ENCODE peak calls at places on chromosomes 1 and 21, in five cellular contexts. O is stimulated activated CD8-positive, alpha-beta memory T cell treated with anti-CD3 and anti-CD28 coated beads, Interleukin-7, amount 100 ng/mL, for 1 hour; P is HFF-Myc; A is NCI-H2081; L is uterus. Y is an unnamed sample.

GRCh38 chr1:36771678-36772284 is 262.5 kb downstream of the GRIK3 start:
- DNase-seq in O (no peak), A (peak; percentile 76), P (no peak), L (no peak), Y (no peak)

GRCh38 chr1:201275266-201275666 is 8.0 kb upstream of the PKP1 start:
- DNase-seq in P (no peak), L (no peak), O (no peak), A (peak; percentile 18), Y (no peak)

GRCh38 chr1:59751801-59752200 is 62.9 kb upstream of the HOOK1 start:
- DNase-seq in L (no peak), A (no peak), P (no peak), O (no peak), Y (no peak)

GRCh38 chr21:35508389-35508888 is 459.3 kb upstream of the RUNX1 start:
- DNase-seq in L (peak; percentile 18), P (peak; percentile 44), A (no peak), O (no peak), Y (no peak)

GRCh38 chr1:200929530-200930278 is 35.0 kb downstream of the INAVA start:
- DNase-seq in P (no peak), L (no peak), O (no peak), A (no peak), Y (no peak)

GRCh38 chr1:84689514-84690396 is 506 bp downstream of the SSX2IP start:
- DNase-seq in L (peak; percentile 58), O (peak; percentile 3), A (no peak), P (no peak), Y (no peak)

GRCh38 chr1:13540871-13541270 is 27.1 kb upstream of the LRRC38 start:
- DNase-seq in O (no peak), P (no peak), A (no peak), L (no peak), Y (no peak)

GRCh38 chr1:157040802-157041201 is 4.7 kb downstream of the ARHGEF11 start:
- DNase-seq in A (no peak), O (no peak), L (no peak), P (no peak), Y (no peak)

GRCh38 chr1:221488531-221488930 is 253.4 kb downstream of the DUSP10 start:
- DNase-seq in L (no peak), O (no peak), P (no peak), A (no peak), Y (no peak)

GRCh38 chr1:174920093-174920492 is 79.7 kb upstream of the CACYBP start:
- DNase-seq in A (no peak), L (no peak), P (no peak), O (no peak), Y (no peak)

GRCh38 chr1:197184190-197184589 is 37.7 kb upstream of the ASPM start:
- DNase-seq in P (no peak), O (no peak), A (no peak), L (no peak), Y (no peak)

GRCh38 chr21:43654806-43655489 is 4.3 kb downstream of the HSF2BP start:
- DNase-seq in A (no peak), L (no peak), P (peak; percentile 40), O (no peak), Y (no peak)

GRCh38 chr1:36342426-36343185 is 19.2 kb upstream of the EVA1B start:
- DNase-seq in P (no peak), A (peak; percentile 17), O (no peak), L (peak; percentile 43), Y (no peak)

GRCh38 chr1:244322791-244323521 is 128.8 kb downstream of the ADSS2 start:
- DNase-seq in P (peak; percentile 98), L (no peak), A (no peak), O (no peak), Y (no peak)

GRCh38 chr1:94020764-94021579 is 100.0 kb downstream of the ABCA4 start:
- DNase-seq in O (no peak), P (no peak), A (no peak), L (no peak), Y (no peak)

GRCh38 chr1:118077331-118078055 is 107.5 kb downstream of the SPAG17 start:
- DNase-seq in O (no peak), P (no peak), L (no peak), A (peak; percentile 39), Y (no peak)

GRCh38 chr1:56798053-56798471 is 21.1 kb downstream of the FYB2 start:
- DNase-seq in A (no peak), O (no peak), P (no peak), L (no peak), Y (no peak)

GRCh38 chr1:80047791-80048190 is 1041.3 kb upstream of the ADGRL4 start:
- DNase-seq in O (no peak), A (no peak), L (no peak), P (no peak), Y (no peak)

GRCh38 chr1:193183019-193183643 is 3.3 kb downstream of the B3GALT2 start:
- DNase-seq in O (no peak), P (peak; percentile 38), L (no peak), A (peak; percentile 74), Y (no peak)

GRCh38 chr1:30104551-30104950 is 618.8 kb downstream of the MATN1 start:
- DNase-seq in O (no peak), L (no peak), A (no peak), P (no peak), Y (no peak)

GRCh38 chr1:5983361-5984103 is 8.7 kb downstream of the NPHP4 start:
- DNase-seq in A (no peak), O (no peak), L (no peak), P (peak; percentile 78), Y (no peak)

GRCh38 chr1:160371346-160371631 is 4.4 kb downstream of the NHLH1 start:
- DNase-seq in L (no peak), O (no peak), A (no peak), P (no peak), Y (no peak)

GRCh38 chr1:230878584-230878975 is 10.3 kb upstream of the C1orf198 start:
- DNase-seq in L (peak; percentile 83), P (peak; percentile 91), A (no peak), O (no peak), Y (no peak)

GRCh38 chr1:28190337-28190979 is 14.0 kb upstream of the PTAFR start:
- DNase-seq in O (no peak), L (no peak), P (no peak), A (no peak), Y (no peak)

GRCh38 chr1:225987491-225988316 is 11.4 kb downstream of the SDE2 start:
- DNase-seq in O (no peak), A (peak; percentile 60), P (no peak), L (no peak), Y (no peak)

GRCh38 chr1:15410223-15410883 is 665 bp downstream of the EFHD2 start:
- DNase-seq in O (no peak), A (no peak), P (no peak), L (no peak), Y (no peak)

GRCh38 chr1:224528900-224529299 is 87.2 kb upstream of the CNIH3 start:
- DNase-seq in L (no peak), O (no peak), A (no peak), P (peak; percentile 84), Y (no peak)

Y was measured in cortex of kidney.